ENCODE peak calls at places on chromosomes 5 and 9, in nine cellular contexts. Y, I, U, W, N, E, M, G and X are unnamed samples.
A peak's percentile ranks its signal among the peaks of the same experiment; 100 is the strongest.

GRCh38 chr9:10387282-10387681 is 225.5 kb downstream of the PTPRD start:
- DNase-seq in Y (no peak), N (no peak), W (no peak), M (no peak), G (no peak), E (no peak), I (no peak), U (no peak), X (no peak)

GRCh38 chr5:107864793-107865192 is 194.1 kb upstream of the EFNA5 start:
- DNase-seq in E (no peak), Y (no peak), G (no peak), W (peak; percentile 76), N (no peak), I (no peak), M (no peak), U (no peak), X (no peak)

GRCh38 chr5:139985733-139986132 is 57.4 kb downstream of the NRG2 start:
- DNase-seq in N (peak; percentile 84), M (no peak), I (no peak), G (no peak), W (peak; percentile 68), U (no peak), E (no peak), Y (no peak), X (no peak)

GRCh38 chr5:76849767-76850291 is at the start of gene S100Z:
- DNase-seq in W (no peak), M (no peak), Y (peak; percentile 48), G (no peak), I (no peak), E (no peak), N (no peak), U (no peak), X (no peak)

GRCh38 chr5:107935641-107936040 is 264.9 kb upstream of the EFNA5 start:
- DNase-seq in E (no peak), Y (no peak), G (no peak), I (no peak), W (no peak), U (no peak), N (no peak), M (no peak), X (no peak)

GRCh38 chr9:127954831-127955293 is 17.2 kb upstream of the DPM2 start:
- DNase-seq in E (no peak), M (no peak), W (no peak), Y (no peak), G (no peak), U (no peak), N (no peak), I (no peak), X (no peak)

GRCh38 chr9:2018162-2018643 is 3.1 kb downstream of the SMARCA2 start:
- DNase-seq in M (no peak), E (no peak), G (no peak), N (no peak), U (no peak), W (no peak), I (no peak), Y (no peak), X (no peak)

GRCh38 chr5:40134883-40135520 is 544.7 kb upstream of the PTGER4 start:
- DNase-seq in E (no peak), W (no peak), U (no peak), G (no peak), Y (no peak), M (no peak), I (no peak), N (no peak), X (no peak)

GRCh38 chr5:104429911-104430310 is 867.3 kb upstream of the NUDT12 start:
- DNase-seq in W (no peak), I (no peak), N (no peak), E (no peak), M (no peak), U (no peak), Y (no peak), G (no peak), X (no peak)

GRCh38 chr5:63820557-63820956 is 141.7 kb downstream of the HTR1A start:
- DNase-seq in I (no peak), U (no peak), E (no peak), N (no peak), M (no peak), G (no peak), Y (no peak), W (no peak), X (no peak)

GRCh38 chr9:136686794-136687711 is at the start of gene AGPAT2:
- DNase-seq in I (peak; percentile 94), Y (peak; percentile 95), W (peak; percentile 36), U (peak; percentile 60), M (peak; percentile 95), N (no peak), G (peak; percentile 82), E (peak; percentile 49), X (no peak)

GRCh38 chr5:151094861-151095260 is 14.0 kb upstream of the TNIP1 start:
- DNase-seq in Y (peak; percentile 75), M (no peak), I (no peak), W (no peak), U (no peak), N (no peak), E (no peak), G (no peak), X (no peak)

GRCh38 chr9:109108318-109108717 is 11.4 kb downstream of the TMEM245 start:
- DNase-seq in W (peak; percentile 71), I (no peak), G (no peak), E (no peak), Y (no peak), M (no peak), N (no peak), U (no peak), X (no peak)

GRCh38 chr9:37336150-37336549 is 86.3 kb upstream of the GRHPR start:
- DNase-seq in I (no peak), E (no peak), N (no peak), M (no peak), U (no peak), G (no peak), Y (no peak), W (no peak), X (no peak)

GRCh38 chr9:77843088-77843985 is 188.3 kb downstream of the GNAQ start:
- DNase-seq in W (no peak), G (no peak), E (no peak), U (no peak), I (no peak), M (no peak), N (no peak), Y (no peak), X (no peak)

GRCh38 chr5:103397996-103398581 is 139.5 kb downstream of the MACIR start:
- DNase-seq in G (no peak), N (no peak), M (no peak), E (no peak), W (peak; percentile 36), Y (no peak), U (no peak), I (no peak), X (no peak)

GRCh38 chr5:140596364-140596763 is 31.7 kb downstream of the SLC35A4 start:
- DNase-seq in U (no peak), G (peak; percentile 94), M (no peak), Y (no peak), N (no peak), I (no peak), W (no peak), E (no peak), X (no peak)

GRCh38 chr5:2156358-2157059 is 273.8 kb upstream of the IRX4 start:
- DNase-seq in G (no peak), N (no peak), E (no peak), I (no peak), Y (no peak), U (no peak), W (no peak), M (no peak), X (no peak)

DNA sequence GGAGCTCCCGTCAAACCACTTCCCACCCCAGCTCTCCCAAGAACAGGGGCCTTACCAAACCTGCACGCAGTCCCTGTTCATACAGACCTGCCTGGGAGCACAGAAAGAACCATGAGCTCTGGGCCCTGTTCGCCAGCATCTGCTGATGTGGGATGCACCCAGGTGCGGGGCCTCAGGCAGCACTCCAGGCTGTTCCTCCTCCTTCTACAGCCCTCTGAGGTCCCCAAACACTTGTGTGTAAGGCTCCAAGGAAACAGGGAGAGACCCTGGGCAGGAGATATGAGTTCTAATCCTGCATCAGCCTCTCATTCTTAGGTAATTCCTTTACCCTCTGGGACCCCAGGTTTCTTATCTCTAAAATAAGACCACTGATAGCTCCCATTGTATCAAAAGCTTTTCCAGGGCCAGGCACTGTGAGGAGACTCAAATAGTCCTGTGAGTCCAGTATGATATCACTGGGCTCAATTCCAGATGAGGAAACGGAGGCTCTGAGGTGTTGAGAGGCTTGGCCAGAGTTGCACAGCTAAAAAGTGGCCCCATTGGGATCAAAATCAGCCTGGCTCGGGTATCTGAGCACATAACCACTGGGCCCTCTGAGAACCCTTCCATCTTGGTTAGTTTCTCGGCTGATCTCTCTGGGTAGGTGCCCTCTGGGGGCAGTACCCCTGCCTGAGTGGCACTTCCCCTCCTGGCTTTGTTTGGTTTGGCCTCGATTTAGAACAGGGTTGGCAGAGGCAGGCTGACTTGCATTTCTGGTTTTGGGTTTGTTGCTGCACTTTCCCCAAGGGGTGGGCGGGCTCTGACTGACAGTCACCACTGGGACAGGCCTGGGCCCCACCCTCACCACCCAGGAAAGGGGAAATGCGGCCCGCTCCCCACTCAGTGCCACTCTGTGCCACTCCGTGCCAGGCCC is 116.8 kb downstream of the RGS3 start:
- DNase-seq in I (peak; percentile 98), W (peak; percentile 35), N (no peak), Y (peak; percentile 88), U (peak; percentile 34), E (peak; percentile 53), G (peak; percentile 65), M (no peak), X (no peak)
- TF ChIP-seq POLR2A in I (no peak), W (no peak), N (no peak), Y (no peak), U (no peak), E (no peak), G (no peak), M (no peak), X (no peak)

GRCh38 chr5:157743163-157744054 is at the start of gene LSM11:
- DNase-seq in M (peak; percentile 85), Y (peak; percentile 96), N (peak; percentile 89), E (peak; percentile 78), G (peak; percentile 92), I (peak; percentile 96), W (peak; percentile 72), U (peak; percentile 84), X (peak; percentile 91)
- TF ChIP-seq POLR2A in M (peak; percentile 39), Y (no peak), N (peak; percentile 52), E (no peak), G (no peak), I (peak; percentile 45), W (peak; percentile 48), U (peak; percentile 58), X (no peak)

GRCh38 chr9:95511952-95512750 is 4.6 kb downstream of the PTCH1 start:
- DNase-seq in U (no peak), E (no peak), I (no peak), M (no peak), N (no peak), W (no peak), G (no peak), Y (no peak), X (no peak)
- TF ChIP-seq POLR2A in U (no peak), E (no peak), I (no peak), M (no peak), N (no peak), W (no peak), G (no peak), Y (no peak), X (no peak)

DNA sequence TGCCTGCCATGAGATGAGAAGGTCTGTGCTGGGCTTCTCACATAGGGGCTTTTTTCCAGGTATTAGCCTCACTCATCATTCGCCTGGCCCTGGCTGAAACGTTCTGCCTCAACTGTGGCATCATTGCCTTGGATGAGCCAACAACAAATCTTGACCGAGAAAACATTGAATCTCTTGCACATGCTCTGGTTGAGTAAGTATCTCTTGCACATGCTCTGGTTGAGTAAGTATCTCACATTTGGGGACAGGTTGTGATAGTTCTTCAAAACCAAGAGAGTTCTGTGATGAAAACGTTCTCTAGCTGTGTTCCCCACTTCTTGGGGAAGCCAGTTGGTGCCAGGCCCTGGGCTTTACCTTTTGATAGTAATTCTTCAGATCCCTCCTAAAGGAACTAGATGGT is 17.4 kb upstream of the IL13 start:
- DNase-seq in N (no peak), G (no peak), U (no peak), Y (no peak), E (no peak), I (no peak), M (no peak), W (no peak), X (no peak)
- TF ChIP-seq POLR2A in N (no peak), G (no peak), U (no peak), Y (no peak), E (no peak), I (no peak), M (peak; percentile 38), W (no peak), X (no peak)